ENCODE peak calls at places on chromosomes 12 and 14, in ten cellular contexts. One of them, this sample, is unnamed.

GRCh38 chr12:12201274-12201758 is 65.5 kb downstream of the LRP6 start:
- DNase-seq in lung: no peak
- DNase-seq in activated CD8-positive, alpha-beta memory T cell treated with anti-CD3 and anti-CD28 coated beads for 4 hours: no peak
- DNase-seq in small intestine: no peak
- DNase-seq in DMS153: no peak
- DNase-seq in IMR-90: peak
- DNase-seq in stimulated activated CD8-positive, alpha-beta memory T cell treated with anti-CD3 and anti-CD28 coated beads, Interleukin-2, amount 100 ng/mL, for 1 hour: no peak
- DNase-seq in WTC11: no peak
- DNase-seq in NCI-H524: no peak
- DNase-seq in activated T-cell treated with anti-CD3 and anti-CD28 coated beads for 24 hours: no peak
- DNase-seq in this sample: no peak

GRCh38 chr14:20278414-20278813 is 27.3 kb downstream of the TTC5 start:
- DNase-seq in lung: no peak
- DNase-seq in activated CD8-positive, alpha-beta memory T cell treated with anti-CD3 and anti-CD28 coated beads for 4 hours: no peak
- DNase-seq in small intestine: peak
- DNase-seq in DMS153: peak
- DNase-seq in IMR-90: peak
- DNase-seq in stimulated activated CD8-positive, alpha-beta memory T cell treated with anti-CD3 and anti-CD28 coated beads, Interleukin-2, amount 100 ng/mL, for 1 hour: no peak
- DNase-seq in WTC11: no peak
- DNase-seq in NCI-H524: no peak
- DNase-seq in activated T-cell treated with anti-CD3 and anti-CD28 coated beads for 24 hours: no peak
- DNase-seq in this sample: no peak

GRCh38 chr12:103387385-103387784 is 108.4 kb downstream of the C12orf42 start:
- DNase-seq in lung: no peak
- DNase-seq in activated CD8-positive, alpha-beta memory T cell treated with anti-CD3 and anti-CD28 coated beads for 4 hours: no peak
- DNase-seq in small intestine: no peak
- DNase-seq in DMS153: peak
- DNase-seq in IMR-90: no peak
- DNase-seq in stimulated activated CD8-positive, alpha-beta memory T cell treated with anti-CD3 and anti-CD28 coated beads, Interleukin-2, amount 100 ng/mL, for 1 hour: no peak
- DNase-seq in WTC11: no peak
- DNase-seq in NCI-H524: peak
- DNase-seq in activated T-cell treated with anti-CD3 and anti-CD28 coated beads for 24 hours: no peak
- DNase-seq in this sample: no peak

GRCh38 chr12:18468521-18469075 is 207.3 kb downstream of the PIK3C2G start:
- DNase-seq in lung: no peak
- DNase-seq in activated CD8-positive, alpha-beta memory T cell treated with anti-CD3 and anti-CD28 coated beads for 4 hours: no peak
- DNase-seq in small intestine: no peak
- DNase-seq in DMS153: no peak
- DNase-seq in IMR-90: peak
- DNase-seq in stimulated activated CD8-positive, alpha-beta memory T cell treated with anti-CD3 and anti-CD28 coated beads, Interleukin-2, amount 100 ng/mL, for 1 hour: no peak
- DNase-seq in WTC11: no peak
- DNase-seq in NCI-H524: no peak
- DNase-seq in activated T-cell treated with anti-CD3 and anti-CD28 coated beads for 24 hours: no peak
- DNase-seq in this sample: no peak

GRCh38 chr12:12734054-12734453 is 16.9 kb downstream of the CDKN1B start:
- DNase-seq in lung: no peak
- DNase-seq in activated CD8-positive, alpha-beta memory T cell treated with anti-CD3 and anti-CD28 coated beads for 4 hours: no peak
- DNase-seq in small intestine: peak
- DNase-seq in DMS153: no peak
- DNase-seq in IMR-90: peak
- DNase-seq in stimulated activated CD8-positive, alpha-beta memory T cell treated with anti-CD3 and anti-CD28 coated beads, Interleukin-2, amount 100 ng/mL, for 1 hour: no peak
- DNase-seq in WTC11: no peak
- DNase-seq in NCI-H524: no peak
- DNase-seq in activated T-cell treated with anti-CD3 and anti-CD28 coated beads for 24 hours: no peak
- DNase-seq in this sample: no peak

GRCh38 chr14:73502017-73502619 is 11.4 kb downstream of the RIOX1 start:
- DNase-seq in lung: no peak
- DNase-seq in activated CD8-positive, alpha-beta memory T cell treated with anti-CD3 and anti-CD28 coated beads for 4 hours: no peak
- DNase-seq in small intestine: no peak
- DNase-seq in DMS153: no peak
- DNase-seq in IMR-90: no peak
- DNase-seq in stimulated activated CD8-positive, alpha-beta memory T cell treated with anti-CD3 and anti-CD28 coated beads, Interleukin-2, amount 100 ng/mL, for 1 hour: no peak
- DNase-seq in WTC11: no peak
- DNase-seq in NCI-H524: no peak
- DNase-seq in activated T-cell treated with anti-CD3 and anti-CD28 coated beads for 24 hours: no peak
- DNase-seq in this sample: no peak

GRCh38 chr14:43135877-43136411 is 1371.1 kb downstream of the FSCB start:
- DNase-seq in lung: no peak
- DNase-seq in activated CD8-positive, alpha-beta memory T cell treated with anti-CD3 and anti-CD28 coated beads for 4 hours: no peak
- DNase-seq in small intestine: no peak
- DNase-seq in DMS153: no peak
- DNase-seq in IMR-90: no peak
- DNase-seq in stimulated activated CD8-positive, alpha-beta memory T cell treated with anti-CD3 and anti-CD28 coated beads, Interleukin-2, amount 100 ng/mL, for 1 hour: no peak
- DNase-seq in WTC11: no peak
- DNase-seq in NCI-H524: no peak
- DNase-seq in activated T-cell treated with anti-CD3 and anti-CD28 coated beads for 24 hours: no peak
- DNase-seq in this sample: no peak

GRCh38 chr12:19945559-19946485 is 422.5 kb upstream of the PDE3A start:
- DNase-seq in lung: no peak
- DNase-seq in activated CD8-positive, alpha-beta memory T cell treated with anti-CD3 and anti-CD28 coated beads for 4 hours: no peak
- DNase-seq in small intestine: no peak
- DNase-seq in DMS153: no peak
- DNase-seq in IMR-90: peak
- DNase-seq in stimulated activated CD8-positive, alpha-beta memory T cell treated with anti-CD3 and anti-CD28 coated beads, Interleukin-2, amount 100 ng/mL, for 1 hour: no peak
- DNase-seq in WTC11: no peak
- DNase-seq in NCI-H524: peak
- DNase-seq in activated T-cell treated with anti-CD3 and anti-CD28 coated beads for 24 hours: no peak
- DNase-seq in this sample: no peak

GRCh38 chr12:2003676-2004112 is 563 bp downstream of the DCP1B start:
- DNase-seq in lung: no peak
- DNase-seq in activated CD8-positive, alpha-beta memory T cell treated with anti-CD3 and anti-CD28 coated beads for 4 hours: peak
- DNase-seq in small intestine: no peak
- DNase-seq in DMS153: no peak
- DNase-seq in IMR-90: peak
- DNase-seq in stimulated activated CD8-positive, alpha-beta memory T cell treated with anti-CD3 and anti-CD28 coated beads, Interleukin-2, amount 100 ng/mL, for 1 hour: no peak
- DNase-seq in WTC11: no peak
- DNase-seq in NCI-H524: peak
- DNase-seq in activated T-cell treated with anti-CD3 and anti-CD28 coated beads for 24 hours: no peak
- DNase-seq in this sample: no peak

GRCh38 chr14:23364164-23364571 is 804 bp downstream of the EFS start:
- DNase-seq in lung: no peak
- DNase-seq in activated CD8-positive, alpha-beta memory T cell treated with anti-CD3 and anti-CD28 coated beads for 4 hours: no peak
- DNase-seq in small intestine: no peak
- DNase-seq in DMS153: peak
- DNase-seq in IMR-90: no peak
- DNase-seq in stimulated activated CD8-positive, alpha-beta memory T cell treated with anti-CD3 and anti-CD28 coated beads, Interleukin-2, amount 100 ng/mL, for 1 hour: no peak
- DNase-seq in WTC11: no peak
- DNase-seq in NCI-H524: peak
- DNase-seq in activated T-cell treated with anti-CD3 and anti-CD28 coated beads for 24 hours: no peak
- DNase-seq in this sample: no peak

GRCh38 chr12:122886851-122887816 is 8.8 kb downstream of the VPS37B start:
- DNase-seq in lung: no peak
- DNase-seq in activated CD8-positive, alpha-beta memory T cell treated with anti-CD3 and anti-CD28 coated beads for 4 hours: no peak
- DNase-seq in small intestine: peak
- DNase-seq in DMS153: no peak
- DNase-seq in IMR-90: peak
- DNase-seq in stimulated activated CD8-positive, alpha-beta memory T cell treated with anti-CD3 and anti-CD28 coated beads, Interleukin-2, amount 100 ng/mL, for 1 hour: no peak
- DNase-seq in WTC11: no peak
- DNase-seq in NCI-H524: peak
- DNase-seq in activated T-cell treated with anti-CD3 and anti-CD28 coated beads for 24 hours: no peak
- DNase-seq in this sample: peak

This sample was measured in neural progenitor cell.